ENCODE peak calls at places on chromosome 6, in five cellular contexts. One of them, this sample, is unnamed.

GRCh38 chr6:56789879-56790278 is 147.2 kb upstream of the DST start:
- DNase-seq in astrocyte: no peak
- DNase-seq in heart left ventricle: no peak
- DNase-seq in A549: no peak
- DNase-seq in Peyer's patch: no peak
- DNase-seq in this sample: no peak

GRCh38 chr6:170034294-170034693 is 256.6 kb downstream of the DLL1 start:
- DNase-seq in A549: no peak
- DNase-seq in Peyer's patch: no peak
- DNase-seq in heart left ventricle: no peak
- DNase-seq in astrocyte: no peak
- DNase-seq in this sample: no peak

GRCh38 chr6:160667854-160668481 is 3.9 kb upstream of the LPA start:
- DNase-seq in A549: peak
- DNase-seq in Peyer's patch: no peak
- DNase-seq in astrocyte: no peak
- DNase-seq in heart left ventricle: no peak
- DNase-seq in this sample: peak

GRCh38 chr6:137978252-137978896 is 111.3 kb downstream of the TNFAIP3 start:
- DNase-seq in A549: no peak
- DNase-seq in astrocyte: no peak
- DNase-seq in Peyer's patch: peak
- DNase-seq in heart left ventricle: no peak
- DNase-seq in this sample: no peak

GRCh38 chr6:138028893-138029292 is 78.3 kb downstream of the PERP start:
- DNase-seq in heart left ventricle: no peak
- DNase-seq in Peyer's patch: no peak
- DNase-seq in A549: no peak
- DNase-seq in astrocyte: no peak
- DNase-seq in this sample: no peak

GRCh38 chr6:149563203-149563927 is 2.8 kb upstream of the GINM1 start:
- DNase-seq in Peyer's patch: no peak
- DNase-seq in heart left ventricle: no peak
- DNase-seq in astrocyte: peak
- DNase-seq in A549: peak
- DNase-seq in this sample: no peak

GRCh38 chr6:89438248-89438647 is 5.3 kb downstream of the ANKRD6 start:
- DNase-seq in heart left ventricle: no peak
- DNase-seq in astrocyte: no peak
- DNase-seq in A549: no peak
- DNase-seq in Peyer's patch: no peak
- DNase-seq in this sample: no peak

GRCh38 chr6:50815436-50816114 is 3.1 kb upstream of the TFAP2B start:
- DNase-seq in Peyer's patch: no peak
- DNase-seq in astrocyte: no peak
- DNase-seq in A549: no peak
- DNase-seq in heart left ventricle: no peak
- DNase-seq in this sample: no peak

GRCh38 chr6:150590448-150590847 is 9.2 kb upstream of the PLEKHG1 start:
- DNase-seq in astrocyte: no peak
- DNase-seq in Peyer's patch: no peak
- DNase-seq in heart left ventricle: no peak
- DNase-seq in A549: no peak
- DNase-seq in this sample: no peak

GRCh38 chr6:33854572-33855030 is 50.8 kb upstream of the MLN start:
- DNase-seq in A549: no peak
- DNase-seq in astrocyte: no peak
- DNase-seq in heart left ventricle: peak
- DNase-seq in Peyer's patch: no peak
- DNase-seq in this sample: no peak

GRCh38 chr6:161443868-161444267 is 170.0 kb upstream of the AGPAT4 start:
- DNase-seq in Peyer's patch: no peak
- DNase-seq in heart left ventricle: peak
- DNase-seq in astrocyte: peak
- DNase-seq in A549: no peak
- DNase-seq in this sample: no peak

GRCh38 chr6:159342146-159342545 is 172.9 kb downstream of the FNDC1 start:
- DNase-seq in A549: no peak
- DNase-seq in heart left ventricle: no peak
- DNase-seq in astrocyte: no peak
- DNase-seq in Peyer's patch: no peak
- DNase-seq in this sample: no peak

GRCh38 chr6:160101262-160102205 is 20.1 kb upstream of the SLC22A1 start:
- DNase-seq in Peyer's patch: no peak
- DNase-seq in heart left ventricle: no peak
- DNase-seq in astrocyte: no peak
- DNase-seq in A549: no peak
- DNase-seq in this sample: no peak

GRCh38 chr6:15336905-15337583 is 91.2 kb downstream of the JARID2 start:
- DNase-seq in A549: no peak
- DNase-seq in heart left ventricle: no peak
- DNase-seq in Peyer's patch: no peak
- DNase-seq in astrocyte: no peak
- DNase-seq in this sample: no peak

GRCh38 chr6:19502301-19502700 is 334.9 kb upstream of the ID4 start:
- DNase-seq in A549: no peak
- DNase-seq in heart left ventricle: no peak
- DNase-seq in astrocyte: no peak
- DNase-seq in Peyer's patch: no peak
- DNase-seq in this sample: no peak

GRCh38 chr6:108518714-108519576 is 41.8 kb upstream of the FOXO3 start:
- DNase-seq in A549: peak
- DNase-seq in astrocyte: no peak
- DNase-seq in heart left ventricle: no peak
- DNase-seq in Peyer's patch: no peak
- DNase-seq in this sample: no peak

GRCh38 chr6:33205172-33206026 is 944 bp downstream of the HSD17B8 start:
- DNase-seq in Peyer's patch: no peak
- DNase-seq in astrocyte: peak
- DNase-seq in A549: peak
- DNase-seq in heart left ventricle: no peak
- DNase-seq in this sample: no peak

GRCh38 chr6:152272486-152272885 is 364.7 kb downstream of the SYNE1 start:
- DNase-seq in astrocyte: peak
- DNase-seq in heart left ventricle: no peak
- DNase-seq in A549: no peak
- DNase-seq in Peyer's patch: no peak
- DNase-seq in this sample: no peak

GRCh38 chr6:17015144-17015543 is 86.7 kb upstream of the STMND1 start:
- DNase-seq in A549: no peak
- DNase-seq in Peyer's patch: no peak
- DNase-seq in heart left ventricle: no peak
- DNase-seq in astrocyte: peak
- DNase-seq in this sample: peak

GRCh38 chr6:137237413-137238170 is 18.4 kb upstream of the IFNGR1 start:
- DNase-seq in astrocyte: peak
- DNase-seq in Peyer's patch: no peak
- DNase-seq in heart left ventricle: no peak
- DNase-seq in A549: peak
- DNase-seq in this sample: no peak

GRCh38 chr6:31797607-31798006 is 2.1 kb upstream of the VARS1 start:
- DNase-seq in astrocyte: no peak
- DNase-seq in A549: no peak
- DNase-seq in Peyer's patch: peak
- DNase-seq in heart left ventricle: no peak
- DNase-seq in this sample: no peak

GRCh38 chr6:28812778-28813569 is 110.8 kb downstream of the TRIM27 start:
- DNase-seq in astrocyte: no peak
- DNase-seq in A549: no peak
- DNase-seq in heart left ventricle: no peak
- DNase-seq in Peyer's patch: no peak
- DNase-seq in this sample: no peak

GRCh38 chr6:28810655-28811053 is 113.1 kb downstream of the TRIM27 start:
- DNase-seq in heart left ventricle: no peak
- DNase-seq in astrocyte: no peak
- DNase-seq in Peyer's patch: no peak
- DNase-seq in A549: no peak
- DNase-seq in this sample: no peak

GRCh38 chr6:28809947-28810654 is 113.7 kb downstream of the TRIM27 start:
- DNase-seq in A549: no peak
- DNase-seq in heart left ventricle: no peak
- DNase-seq in astrocyte: no peak
- DNase-seq in Peyer's patch: no peak
- DNase-seq in this sample: no peak

GRCh38 chr6:28814032-28814976 is 109.5 kb downstream of the TRIM27 start:
- DNase-seq in Peyer's patch: no peak
- DNase-seq in heart left ventricle: no peak
- DNase-seq in A549: no peak
- DNase-seq in astrocyte: no peak
- DNase-seq in this sample: no peak

GRCh38 chr6:28811873-28812272 is 111.9 kb downstream of the TRIM27 start:
- DNase-seq in A549: no peak
- DNase-seq in Peyer's patch: no peak
- DNase-seq in astrocyte: peak
- DNase-seq in heart left ventricle: no peak
- DNase-seq in this sample: no peak
- H3K4me3 ChIP-seq in A549: peak
- H3K4me3 ChIP-seq in Peyer's patch: no peak
- H3K4me3 ChIP-seq in astrocyte: no peak
- H3K4me3 ChIP-seq in heart left ventricle: no peak
- H3K4me3 ChIP-seq in this sample: no peak

GRCh38 chr6:146544783-146545182 is 1.1 kb downstream of the RAB32 start:
- DNase-seq in A549: no peak
- DNase-seq in heart left ventricle: no peak
- DNase-seq in astrocyte: peak
- DNase-seq in Peyer's patch: no peak
- DNase-seq in this sample: no peak

GRCh38 chr6:146545608-146546007 is 2.0 kb downstream of the RAB32 start:
- DNase-seq in A549: no peak
- DNase-seq in heart left ventricle: no peak
- DNase-seq in astrocyte: peak
- DNase-seq in Peyer's patch: no peak
- DNase-seq in this sample: no peak

GRCh38 chr6:146542881-146543210 is 787 bp upstream of the RAB32 start:
- DNase-seq in A549: no peak
- DNase-seq in heart left ventricle: no peak
- DNase-seq in astrocyte: no peak
- DNase-seq in Peyer's patch: no peak
- DNase-seq in this sample: no peak

GRCh38 chr6:146543940-146544661 is 468 bp downstream of the RAB32 start:
- DNase-seq in astrocyte: peak
- DNase-seq in A549: peak
- DNase-seq in heart left ventricle: no peak
- DNase-seq in Peyer's patch: peak
- DNase-seq in this sample: no peak

DNA sequence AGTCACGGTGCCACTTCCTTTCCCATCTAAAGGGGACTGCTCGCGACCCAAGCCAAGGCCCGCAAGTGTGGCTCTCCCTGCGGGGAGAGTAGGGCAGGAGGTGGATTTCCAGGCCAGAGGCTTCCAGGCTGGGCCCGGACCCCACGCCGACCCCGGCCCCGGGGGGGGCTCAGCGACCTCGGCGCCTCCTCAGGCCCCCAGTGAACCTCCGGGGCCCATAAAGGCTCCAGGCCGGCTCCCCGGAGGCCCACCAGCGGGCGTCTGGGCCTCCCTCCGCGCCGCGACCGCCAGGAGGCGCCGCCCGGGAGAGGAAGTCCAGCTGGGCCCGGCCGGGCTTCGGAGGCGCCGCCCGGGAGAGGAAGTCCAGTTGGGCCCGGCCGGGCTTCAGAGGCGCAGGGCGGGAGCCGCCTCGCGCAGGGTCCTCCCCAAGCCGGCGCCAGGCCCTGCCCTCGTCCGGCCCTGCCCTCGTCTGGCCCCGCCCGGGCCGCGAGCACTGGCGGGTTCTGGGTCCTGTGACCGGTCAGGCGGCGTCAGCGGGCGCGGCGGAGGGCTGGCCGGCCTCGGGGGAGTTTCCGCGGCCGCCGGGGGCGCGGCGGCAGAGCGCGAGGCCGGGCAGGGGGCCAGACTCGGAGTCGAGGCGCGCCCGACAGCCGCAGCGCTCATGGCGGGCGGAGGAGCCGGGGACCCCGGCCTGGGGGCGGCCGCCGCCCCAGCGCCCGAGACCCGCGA is at the start of gene RAB32:
- DNase-seq in astrocyte: peak
- DNase-seq in Peyer's patch: peak
- DNase-seq in heart left ventricle: peak
- DNase-seq in A549: peak
- DNase-seq in this sample: no peak
- TF ChIP-seq CTCF in astrocyte: peak
- TF ChIP-seq CTCF in Peyer's patch: peak
- TF ChIP-seq CTCF in heart left ventricle: peak
- TF ChIP-seq CTCF in A549: peak
- TF ChIP-seq CTCF in this sample: no peak

DNA sequence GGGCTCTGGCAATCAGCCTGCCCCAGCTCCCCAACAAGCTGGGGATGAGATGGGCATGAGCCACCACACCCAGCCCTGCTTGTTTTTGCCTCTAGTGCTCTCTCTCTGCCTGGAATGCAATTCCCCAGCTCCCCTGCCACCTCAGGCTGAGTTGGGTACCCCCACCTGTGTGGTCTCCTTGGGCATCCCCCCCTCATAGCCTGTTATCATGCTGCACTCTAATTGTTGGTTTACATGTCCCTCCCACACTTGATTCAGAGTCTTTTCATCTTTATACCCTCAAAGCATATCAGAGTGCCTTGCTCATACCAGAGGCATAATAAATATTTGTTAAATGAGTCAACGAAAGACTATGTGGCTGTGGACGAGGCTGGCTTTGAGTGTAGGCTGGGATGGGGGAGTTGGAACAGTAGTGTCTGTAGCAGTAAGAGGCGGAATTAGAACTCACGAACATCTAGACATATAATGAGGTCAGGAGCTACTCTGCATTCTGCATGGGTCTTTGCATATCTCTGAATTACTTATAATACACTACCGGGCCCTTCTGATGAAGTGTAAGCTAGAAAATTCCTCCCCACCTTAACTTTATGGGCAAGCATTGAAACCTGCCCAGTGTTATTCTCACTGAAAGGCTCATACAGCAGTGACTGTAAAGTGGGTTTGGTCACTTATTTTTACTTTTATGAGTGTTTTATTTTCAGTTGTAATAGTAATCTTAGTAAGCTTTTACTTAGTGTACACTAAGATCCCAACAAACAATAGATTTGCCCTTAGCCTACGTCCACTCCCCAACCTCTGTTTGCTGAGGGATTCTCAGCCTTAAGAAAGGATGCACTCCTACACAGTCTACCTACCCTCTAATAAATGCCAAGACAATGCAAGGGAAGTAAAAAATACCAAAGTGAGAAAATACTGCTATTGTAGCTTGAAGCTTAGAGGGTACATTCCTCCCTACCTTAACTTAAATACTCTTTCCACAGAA is 58.7 kb downstream of the EDN1 start:
- DNase-seq in A549: peak
- DNase-seq in Peyer's patch: no peak
- DNase-seq in heart left ventricle: no peak
- DNase-seq in astrocyte: peak
- DNase-seq in this sample: no peak
- H3K4me3 ChIP-seq in A549: no peak
- H3K4me3 ChIP-seq in Peyer's patch: no peak
- H3K4me3 ChIP-seq in heart left ventricle: no peak
- H3K4me3 ChIP-seq in astrocyte: no peak
- H3K4me3 ChIP-seq in this sample: no peak

DNA sequence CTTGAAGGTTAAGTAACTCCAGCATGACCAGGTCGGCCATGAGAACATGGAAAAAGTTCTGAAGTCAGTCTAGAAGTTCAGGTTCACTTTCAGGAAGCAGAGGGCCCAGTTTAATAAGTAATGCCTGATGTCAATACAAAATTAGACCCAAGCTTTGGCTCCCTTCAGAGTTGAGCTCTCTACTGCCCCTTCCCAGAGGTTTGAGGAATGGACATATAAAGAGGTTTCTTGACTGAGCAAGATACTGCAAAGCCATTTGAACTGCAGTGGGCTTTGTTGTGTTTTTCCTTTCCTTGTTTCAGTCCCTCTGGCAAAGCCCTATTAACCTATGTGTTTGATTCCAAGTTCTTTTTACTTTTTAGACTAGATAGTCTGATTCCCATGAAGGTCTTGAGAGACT is 97.8 kb upstream of the PREP start:
- DNase-seq in Peyer's patch: no peak
- DNase-seq in heart left ventricle: no peak
- DNase-seq in astrocyte: no peak
- DNase-seq in A549: no peak
- DNase-seq in this sample: no peak
- TF ChIP-seq CTCF in Peyer's patch: no peak
- TF ChIP-seq CTCF in heart left ventricle: no peak
- TF ChIP-seq CTCF in astrocyte: no peak
- TF ChIP-seq CTCF in A549: no peak
- TF ChIP-seq CTCF in this sample: no peak

This sample was measured in GM12864.